ENCODE peak calls at places on chromosomes 6 and 20, in ten cellular contexts. One of them, this sample, is unnamed.

GRCh38 chr20:53823121-53823764 is 229.6 kb upstream of the ZNF217 start:
- DNase-seq in pulmonary artery endothelial cell: no peak
- DNase-seq in skeletal muscle cell: no peak
- DNase-seq in effector CD4-positive, alpha-beta T cell: no peak
- DNase-seq in CD8-positive, alpha-beta T cell: no peak
- DNase-seq in heart left ventricle: no peak
- DNase-seq in GDM1: no peak
- DNase-seq in mucosa of descending colon: no peak
- DNase-seq in neural progenitor cell: no peak
- DNase-seq in progenitor cell of endocrine pancreas: no peak
- DNase-seq in this sample: no peak

GRCh38 chr6:44009425-44010321 is 117.6 kb downstream of the MRPL14 start:
- DNase-seq in pulmonary artery endothelial cell: no peak
- DNase-seq in skeletal muscle cell: no peak
- DNase-seq in effector CD4-positive, alpha-beta T cell: no peak
- DNase-seq in CD8-positive, alpha-beta T cell: no peak
- DNase-seq in heart left ventricle: peak; percentile 60
- DNase-seq in GDM1: no peak
- DNase-seq in mucosa of descending colon: no peak
- DNase-seq in neural progenitor cell: no peak
- DNase-seq in progenitor cell of endocrine pancreas: no peak
- DNase-seq in this sample: no peak

GRCh38 chr6:136774228-136775041 is 17.8 kb downstream of the MAP3K5 start:
- DNase-seq in pulmonary artery endothelial cell: no peak
- DNase-seq in skeletal muscle cell: no peak
- DNase-seq in effector CD4-positive, alpha-beta T cell: no peak
- DNase-seq in CD8-positive, alpha-beta T cell: no peak
- DNase-seq in heart left ventricle: no peak
- DNase-seq in GDM1: no peak
- DNase-seq in mucosa of descending colon: no peak
- DNase-seq in neural progenitor cell: no peak
- DNase-seq in progenitor cell of endocrine pancreas: no peak
- DNase-seq in this sample: peak; percentile 46

GRCh38 chr20:8129211-8129986 is 2.7 kb upstream of the PLCB1 start:
- DNase-seq in pulmonary artery endothelial cell: no peak
- DNase-seq in skeletal muscle cell: no peak
- DNase-seq in effector CD4-positive, alpha-beta T cell: no peak
- DNase-seq in CD8-positive, alpha-beta T cell: no peak
- DNase-seq in heart left ventricle: no peak
- DNase-seq in GDM1: no peak
- DNase-seq in mucosa of descending colon: no peak
- DNase-seq in neural progenitor cell: no peak
- DNase-seq in progenitor cell of endocrine pancreas: no peak
- DNase-seq in this sample: no peak

GRCh38 chr6:106939208-106939607 is 35.3 kb downstream of the CD24 start:
- DNase-seq in pulmonary artery endothelial cell: no peak
- DNase-seq in skeletal muscle cell: no peak
- DNase-seq in effector CD4-positive, alpha-beta T cell: no peak
- DNase-seq in CD8-positive, alpha-beta T cell: no peak
- DNase-seq in heart left ventricle: no peak
- DNase-seq in GDM1: no peak
- DNase-seq in mucosa of descending colon: no peak
- DNase-seq in neural progenitor cell: no peak
- DNase-seq in progenitor cell of endocrine pancreas: no peak
- DNase-seq in this sample: no peak

GRCh38 chr20:38229376-38230252 is 30.9 kb downstream of the KIAA1755 start:
- DNase-seq in pulmonary artery endothelial cell: no peak
- DNase-seq in skeletal muscle cell: no peak
- DNase-seq in effector CD4-positive, alpha-beta T cell: no peak
- DNase-seq in CD8-positive, alpha-beta T cell: no peak
- DNase-seq in heart left ventricle: no peak
- DNase-seq in GDM1: no peak
- DNase-seq in mucosa of descending colon: no peak
- DNase-seq in neural progenitor cell: peak; percentile 46
- DNase-seq in progenitor cell of endocrine pancreas: no peak
- DNase-seq in this sample: no peak

GRCh38 chr6:147207351-147207750 is 3.1 kb downstream of the STXBP5 start:
- DNase-seq in pulmonary artery endothelial cell: no peak
- DNase-seq in skeletal muscle cell: no peak
- DNase-seq in effector CD4-positive, alpha-beta T cell: no peak
- DNase-seq in CD8-positive, alpha-beta T cell: no peak
- DNase-seq in heart left ventricle: no peak
- DNase-seq in GDM1: no peak
- DNase-seq in mucosa of descending colon: no peak
- DNase-seq in neural progenitor cell: no peak
- DNase-seq in progenitor cell of endocrine pancreas: no peak
- DNase-seq in this sample: no peak

GRCh38 chr6:142732790-142733189 is 212.2 kb downstream of the HIVEP2 start:
- DNase-seq in pulmonary artery endothelial cell: no peak
- DNase-seq in skeletal muscle cell: no peak
- DNase-seq in effector CD4-positive, alpha-beta T cell: no peak
- DNase-seq in CD8-positive, alpha-beta T cell: no peak
- DNase-seq in heart left ventricle: no peak
- DNase-seq in GDM1: no peak
- DNase-seq in mucosa of descending colon: no peak
- DNase-seq in neural progenitor cell: no peak
- DNase-seq in progenitor cell of endocrine pancreas: no peak
- DNase-seq in this sample: no peak

GRCh38 chr20:50366270-50367103 is 143.7 kb upstream of the PTPN1 start:
- DNase-seq in pulmonary artery endothelial cell: peak; percentile 79
- DNase-seq in skeletal muscle cell: peak; percentile 40
- DNase-seq in effector CD4-positive, alpha-beta T cell: no peak
- DNase-seq in CD8-positive, alpha-beta T cell: no peak
- DNase-seq in heart left ventricle: peak; percentile 42
- DNase-seq in GDM1: peak; percentile 24
- DNase-seq in mucosa of descending colon: peak; percentile 80
- DNase-seq in neural progenitor cell: no peak
- DNase-seq in progenitor cell of endocrine pancreas: no peak
- DNase-seq in this sample: no peak

GRCh38 chr20:35942243-35942642 is 12.1 kb downstream of the SCAND1 start:
- DNase-seq in pulmonary artery endothelial cell: no peak
- DNase-seq in skeletal muscle cell: no peak
- DNase-seq in effector CD4-positive, alpha-beta T cell: no peak
- DNase-seq in CD8-positive, alpha-beta T cell: no peak
- DNase-seq in heart left ventricle: no peak
- DNase-seq in GDM1: no peak
- DNase-seq in mucosa of descending colon: no peak
- DNase-seq in neural progenitor cell: peak; percentile 84
- DNase-seq in progenitor cell of endocrine pancreas: no peak
- DNase-seq in this sample: no peak

GRCh38 chr6:106250997-106251396 is 74.6 kb downstream of the ATG5 start:
- DNase-seq in pulmonary artery endothelial cell: no peak
- DNase-seq in skeletal muscle cell: no peak
- DNase-seq in effector CD4-positive, alpha-beta T cell: no peak
- DNase-seq in CD8-positive, alpha-beta T cell: no peak
- DNase-seq in heart left ventricle: no peak
- DNase-seq in GDM1: no peak
- DNase-seq in mucosa of descending colon: no peak
- DNase-seq in neural progenitor cell: no peak
- DNase-seq in progenitor cell of endocrine pancreas: no peak
- DNase-seq in this sample: no peak

GRCh38 chr20:9043364-9043763 is 25.5 kb upstream of the PLCB4 start:
- DNase-seq in pulmonary artery endothelial cell: no peak
- DNase-seq in skeletal muscle cell: no peak
- DNase-seq in effector CD4-positive, alpha-beta T cell: no peak
- DNase-seq in CD8-positive, alpha-beta T cell: no peak
- DNase-seq in heart left ventricle: no peak
- DNase-seq in GDM1: no peak
- DNase-seq in mucosa of descending colon: no peak
- DNase-seq in neural progenitor cell: no peak
- DNase-seq in progenitor cell of endocrine pancreas: no peak
- DNase-seq in this sample: no peak

GRCh38 chr20:41149679-41150131 is 12.4 kb downstream of the PLCG1 start:
- DNase-seq in pulmonary artery endothelial cell: no peak
- DNase-seq in skeletal muscle cell: no peak
- DNase-seq in effector CD4-positive, alpha-beta T cell: no peak
- DNase-seq in CD8-positive, alpha-beta T cell: no peak
- DNase-seq in heart left ventricle: no peak
- DNase-seq in GDM1: no peak
- DNase-seq in mucosa of descending colon: no peak
- DNase-seq in neural progenitor cell: no peak
- DNase-seq in progenitor cell of endocrine pancreas: no peak
- DNase-seq in this sample: no peak

GRCh38 chr6:139649128-139649527 is 274.7 kb upstream of the CITED2 start:
- DNase-seq in pulmonary artery endothelial cell: no peak
- DNase-seq in skeletal muscle cell: no peak
- DNase-seq in effector CD4-positive, alpha-beta T cell: no peak
- DNase-seq in CD8-positive, alpha-beta T cell: no peak
- DNase-seq in heart left ventricle: no peak
- DNase-seq in GDM1: no peak
- DNase-seq in mucosa of descending colon: no peak
- DNase-seq in neural progenitor cell: no peak
- DNase-seq in progenitor cell of endocrine pancreas: no peak
- DNase-seq in this sample: no peak

GRCh38 chr6:43938178-43939101 is 168.4 kb downstream of the VEGFA start:
- DNase-seq in pulmonary artery endothelial cell: no peak
- DNase-seq in skeletal muscle cell: no peak
- DNase-seq in effector CD4-positive, alpha-beta T cell: no peak
- DNase-seq in CD8-positive, alpha-beta T cell: no peak
- DNase-seq in heart left ventricle: no peak
- DNase-seq in GDM1: no peak
- DNase-seq in mucosa of descending colon: no peak
- DNase-seq in neural progenitor cell: no peak
- DNase-seq in progenitor cell of endocrine pancreas: no peak
- DNase-seq in this sample: no peak

GRCh38 chr6:30591008-30591407 is 19.8 kb downstream of the ABCF1 start:
- DNase-seq in pulmonary artery endothelial cell: no peak
- DNase-seq in skeletal muscle cell: no peak
- DNase-seq in effector CD4-positive, alpha-beta T cell: no peak
- DNase-seq in CD8-positive, alpha-beta T cell: no peak
- DNase-seq in heart left ventricle: no peak
- DNase-seq in GDM1: no peak
- DNase-seq in mucosa of descending colon: no peak
- DNase-seq in neural progenitor cell: no peak
- DNase-seq in progenitor cell of endocrine pancreas: no peak
- DNase-seq in this sample: no peak